ENCODE peak calls at places on chromosome 10, in five cellular contexts. One of them, this sample, is unnamed.

GRCh38 chr10:22222236-22223190 is 4.7 kb upstream of the EBLN1 start:
- DNase-seq in pons: no peak
- DNase-seq in skeletal muscle cell: no peak
- DNase-seq in fibroblast of the aortic adventitia: no peak
- DNase-seq in Calu3: no peak
- DNase-seq in this sample: no peak

GRCh38 chr10:102538811-102539210 is 35.0 kb downstream of the SUFU start:
- DNase-seq in pons: no peak
- DNase-seq in skeletal muscle cell: no peak
- DNase-seq in fibroblast of the aortic adventitia: no peak
- DNase-seq in Calu3: no peak
- DNase-seq in this sample: no peak

GRCh38 chr10:37535459-37536246 is 321.8 kb downstream of the ZNF248 start:
- DNase-seq in pons: peak
- DNase-seq in skeletal muscle cell: no peak
- DNase-seq in fibroblast of the aortic adventitia: no peak
- DNase-seq in Calu3: no peak
- DNase-seq in this sample: no peak

GRCh38 chr10:131049051-131049450 is 262.5 kb downstream of the TCERG1L start:
- DNase-seq in pons: no peak
- DNase-seq in skeletal muscle cell: no peak
- DNase-seq in fibroblast of the aortic adventitia: no peak
- DNase-seq in Calu3: no peak
- DNase-seq in this sample: no peak

GRCh38 chr10:19488592-19489280 is 327.5 kb upstream of the PLXDC2 start:
- DNase-seq in pons: peak
- DNase-seq in skeletal muscle cell: no peak
- DNase-seq in fibroblast of the aortic adventitia: peak
- DNase-seq in Calu3: no peak
- DNase-seq in this sample: peak

GRCh38 chr10:4057021-4057420 is 272.0 kb upstream of the KLF6 start:
- DNase-seq in pons: no peak
- DNase-seq in skeletal muscle cell: no peak
- DNase-seq in fibroblast of the aortic adventitia: no peak
- DNase-seq in Calu3: no peak
- DNase-seq in this sample: no peak

GRCh38 chr10:4650572-4650971 is 175.4 kb upstream of the AKR1E2 start:
- DNase-seq in pons: no peak
- DNase-seq in skeletal muscle cell: no peak
- DNase-seq in fibroblast of the aortic adventitia: peak
- DNase-seq in Calu3: no peak
- DNase-seq in this sample: peak

GRCh38 chr10:96254976-96255375 is 16.4 kb downstream of the BLNK start:
- DNase-seq in pons: no peak
- DNase-seq in skeletal muscle cell: no peak
- DNase-seq in fibroblast of the aortic adventitia: no peak
- DNase-seq in Calu3: no peak
- DNase-seq in this sample: no peak

GRCh38 chr10:44325157-44325556 is 59.7 kb downstream of the CXCL12 start:
- DNase-seq in pons: no peak
- DNase-seq in skeletal muscle cell: no peak
- DNase-seq in fibroblast of the aortic adventitia: no peak
- DNase-seq in Calu3: peak
- DNase-seq in this sample: no peak

GRCh38 chr10:57815926-57816325 is 451.8 kb downstream of the IPMK start:
- DNase-seq in pons: no peak
- DNase-seq in skeletal muscle cell: no peak
- DNase-seq in fibroblast of the aortic adventitia: no peak
- DNase-seq in Calu3: peak
- DNase-seq in this sample: no peak

GRCh38 chr10:1559311-1559710 is 178.0 kb downstream of the ADARB2 start:
- DNase-seq in pons: no peak
- DNase-seq in skeletal muscle cell: no peak
- DNase-seq in fibroblast of the aortic adventitia: no peak
- DNase-seq in Calu3: no peak
- DNase-seq in this sample: no peak

GRCh38 chr10:118754132-118754555 is 626 bp downstream of the CACUL1 start:
- DNase-seq in pons: no peak
- DNase-seq in skeletal muscle cell: no peak
- DNase-seq in fibroblast of the aortic adventitia: peak
- DNase-seq in Calu3: peak
- DNase-seq in this sample: no peak

GRCh38 chr10:131855763-131856401 is 44.9 kb upstream of the PPP2R2D start:
- DNase-seq in pons: no peak
- DNase-seq in skeletal muscle cell: no peak
- DNase-seq in fibroblast of the aortic adventitia: no peak
- DNase-seq in Calu3: no peak
- DNase-seq in this sample: no peak

GRCh38 chr10:31030216-31030615 is 1.4 kb downstream of the ZNF438 start:
- DNase-seq in pons: no peak
- DNase-seq in skeletal muscle cell: no peak
- DNase-seq in fibroblast of the aortic adventitia: peak
- DNase-seq in Calu3: no peak
- DNase-seq in this sample: no peak

GRCh38 chr10:119029613-119030420 is at the start of gene NANOS1:
- DNase-seq in pons: no peak
- DNase-seq in skeletal muscle cell: no peak
- DNase-seq in fibroblast of the aortic adventitia: no peak
- DNase-seq in Calu3: peak
- DNase-seq in this sample: no peak

GRCh38 chr10:79446451-79447020 is 1.1 kb upstream of the ZCCHC24 start:
- DNase-seq in pons: no peak
- DNase-seq in skeletal muscle cell: no peak
- DNase-seq in fibroblast of the aortic adventitia: no peak
- DNase-seq in Calu3: peak
- DNase-seq in this sample: no peak

GRCh38 chr10:110533149-110533548 is 34.3 kb upstream of the SMC3 start:
- DNase-seq in pons: no peak
- DNase-seq in skeletal muscle cell: no peak
- DNase-seq in fibroblast of the aortic adventitia: no peak
- DNase-seq in Calu3: no peak
- DNase-seq in this sample: no peak

GRCh38 chr10:30155401-30155800 is 96.0 kb upstream of the JCAD start:
- DNase-seq in pons: peak
- DNase-seq in skeletal muscle cell: no peak
- DNase-seq in fibroblast of the aortic adventitia: no peak
- DNase-seq in Calu3: no peak
- DNase-seq in this sample: peak

GRCh38 chr10:112732277-112732891 is 217.7 kb upstream of the TCF7L2 start:
- DNase-seq in pons: peak
- DNase-seq in skeletal muscle cell: no peak
- DNase-seq in fibroblast of the aortic adventitia: no peak
- DNase-seq in Calu3: no peak
- DNase-seq in this sample: no peak

GRCh38 chr10:3622845-3623621 is 162.0 kb downstream of the KLF6 start:
- DNase-seq in pons: no peak
- DNase-seq in skeletal muscle cell: no peak
- DNase-seq in fibroblast of the aortic adventitia: peak
- DNase-seq in Calu3: no peak
- DNase-seq in this sample: no peak

GRCh38 chr10:31771345-31771831 is 157.2 kb downstream of the ARHGAP12 start:
- DNase-seq in pons: no peak
- DNase-seq in skeletal muscle cell: peak
- DNase-seq in fibroblast of the aortic adventitia: peak
- DNase-seq in Calu3: no peak
- DNase-seq in this sample: no peak

GRCh38 chr10:61250131-61250530 is 203.1 kb downstream of the TMEM26 start:
- DNase-seq in pons: no peak
- DNase-seq in skeletal muscle cell: no peak
- DNase-seq in fibroblast of the aortic adventitia: no peak
- DNase-seq in Calu3: no peak
- DNase-seq in this sample: no peak

GRCh38 chr10:77251297-77252013 is 386.2 kb downstream of the KCNMA1 start:
- DNase-seq in pons: no peak
- DNase-seq in skeletal muscle cell: no peak
- DNase-seq in fibroblast of the aortic adventitia: peak
- DNase-seq in Calu3: peak
- DNase-seq in this sample: no peak

GRCh38 chr10:122352817-122353525 is 21.5 kb upstream of the PLEKHA1 start:
- DNase-seq in pons: no peak
- DNase-seq in skeletal muscle cell: no peak
- DNase-seq in fibroblast of the aortic adventitia: no peak
- DNase-seq in Calu3: no peak
- DNase-seq in this sample: no peak

GRCh38 chr10:95588025-95588424 is 26.9 kb upstream of the SORBS1 start:
- DNase-seq in pons: no peak
- DNase-seq in skeletal muscle cell: no peak
- DNase-seq in fibroblast of the aortic adventitia: no peak
- DNase-seq in Calu3: no peak
- DNase-seq in this sample: no peak

GRCh38 chr10:131445623-131446022 is 134.1 kb upstream of the TCERG1L start:
- DNase-seq in pons: no peak
- DNase-seq in skeletal muscle cell: no peak
- DNase-seq in fibroblast of the aortic adventitia: no peak
- DNase-seq in Calu3: no peak
- DNase-seq in this sample: no peak

GRCh38 chr10:111475720-111476119 is 398.9 kb downstream of the ADRA2A start:
- DNase-seq in pons: no peak
- DNase-seq in skeletal muscle cell: no peak
- DNase-seq in fibroblast of the aortic adventitia: peak
- DNase-seq in Calu3: no peak
- DNase-seq in this sample: peak

GRCh38 chr10:92219516-92219915 is 71.4 kb downstream of the CPEB3 start:
- DNase-seq in pons: no peak
- DNase-seq in skeletal muscle cell: no peak
- DNase-seq in fibroblast of the aortic adventitia: no peak
- DNase-seq in Calu3: no peak
- DNase-seq in this sample: no peak

This sample was measured in GM04504.